ENCODE peak calls at places on chromosomes 12 and 14, in nine cellular contexts. One of them, this sample, is unnamed.

GRCh38 chr14:99809376-99809775 is 16.2 kb downstream of the EML1 start:
- DNase-seq in heart left ventricle: peak
- DNase-seq in lung: peak
- DNase-seq in cardiac muscle cell: peak
- DNase-seq in right lobe of liver: no peak
- DNase-seq in DND-41: no peak
- DNase-seq in tibial nerve: peak
- DNase-seq in breast epithelium: no peak
- DNase-seq in body of pancreas: peak
- DNase-seq in this sample: no peak

GRCh38 chr14:102779574-102780315 is 2.5 kb downstream of the TRAF3 start:
- DNase-seq in breast epithelium: no peak
- DNase-seq in DND-41: no peak
- DNase-seq in lung: no peak
- DNase-seq in body of pancreas: no peak
- DNase-seq in right lobe of liver: no peak
- DNase-seq in tibial nerve: no peak
- DNase-seq in cardiac muscle cell: peak
- DNase-seq in heart left ventricle: no peak
- DNase-seq in this sample: no peak

GRCh38 chr12:97276198-97276580 is 186.4 kb upstream of the RMST start:
- DNase-seq in cardiac muscle cell: no peak
- DNase-seq in right lobe of liver: no peak
- DNase-seq in lung: no peak
- DNase-seq in heart left ventricle: no peak
- DNase-seq in body of pancreas: no peak
- DNase-seq in DND-41: no peak
- DNase-seq in tibial nerve: no peak
- DNase-seq in breast epithelium: no peak
- DNase-seq in this sample: no peak

GRCh38 chr12:85835810-85836715 is at the start of gene RASSF9:
- DNase-seq in lung: peak
- DNase-seq in heart left ventricle: peak
- DNase-seq in tibial nerve: peak
- DNase-seq in cardiac muscle cell: peak
- DNase-seq in body of pancreas: peak
- DNase-seq in breast epithelium: peak
- DNase-seq in DND-41: no peak
- DNase-seq in right lobe of liver: peak
- DNase-seq in this sample: no peak

GRCh38 chr14:75771614-75772013 is 110.6 kb downstream of the TTLL5 start:
- DNase-seq in tibial nerve: no peak
- DNase-seq in cardiac muscle cell: no peak
- DNase-seq in breast epithelium: no peak
- DNase-seq in DND-41: no peak
- DNase-seq in right lobe of liver: no peak
- DNase-seq in heart left ventricle: no peak
- DNase-seq in body of pancreas: no peak
- DNase-seq in lung: no peak
- DNase-seq in this sample: no peak

GRCh38 chr12:62466018-62466595 is 519 bp upstream of the MON2 start:
- DNase-seq in breast epithelium: no peak
- DNase-seq in DND-41: peak
- DNase-seq in lung: peak
- DNase-seq in cardiac muscle cell: peak
- DNase-seq in body of pancreas: peak
- DNase-seq in heart left ventricle: peak
- DNase-seq in tibial nerve: no peak
- DNase-seq in right lobe of liver: peak
- DNase-seq in this sample: no peak

GRCh38 chr12:67826946-67827719 is 162.1 kb upstream of the IFNG-AS1 start:
- DNase-seq in cardiac muscle cell: peak
- DNase-seq in right lobe of liver: no peak
- DNase-seq in tibial nerve: no peak
- DNase-seq in lung: no peak
- DNase-seq in body of pancreas: no peak
- DNase-seq in heart left ventricle: no peak
- DNase-seq in DND-41: no peak
- DNase-seq in breast epithelium: no peak
- DNase-seq in this sample: no peak

GRCh38 chr12:2291182-2291832 is 238.5 kb downstream of the CACNA1C start:
- DNase-seq in DND-41: peak
- DNase-seq in lung: no peak
- DNase-seq in heart left ventricle: no peak
- DNase-seq in right lobe of liver: no peak
- DNase-seq in tibial nerve: no peak
- DNase-seq in cardiac muscle cell: peak
- DNase-seq in body of pancreas: peak
- DNase-seq in breast epithelium: no peak
- DNase-seq in this sample: peak

GRCh38 chr12:96522690-96523089 is 33.3 kb downstream of the CFAP54 start:
- DNase-seq in body of pancreas: no peak
- DNase-seq in DND-41: no peak
- DNase-seq in breast epithelium: no peak
- DNase-seq in tibial nerve: no peak
- DNase-seq in cardiac muscle cell: no peak
- DNase-seq in lung: no peak
- DNase-seq in right lobe of liver: no peak
- DNase-seq in heart left ventricle: no peak
- DNase-seq in this sample: no peak

GRCh38 chr14:34911209-34912150 is 36.3 kb upstream of the BAZ1A start:
- DNase-seq in heart left ventricle: no peak
- DNase-seq in body of pancreas: no peak
- DNase-seq in breast epithelium: no peak
- DNase-seq in lung: no peak
- DNase-seq in DND-41: no peak
- DNase-seq in cardiac muscle cell: peak
- DNase-seq in right lobe of liver: no peak
- DNase-seq in tibial nerve: no peak
- DNase-seq in this sample: no peak

GRCh38 chr12:75322464-75322863 is 7.7 kb downstream of the CAPS2 start:
- DNase-seq in breast epithelium: no peak
- DNase-seq in lung: no peak
- DNase-seq in heart left ventricle: no peak
- DNase-seq in tibial nerve: no peak
- DNase-seq in DND-41: no peak
- DNase-seq in body of pancreas: no peak
- DNase-seq in right lobe of liver: no peak
- DNase-seq in cardiac muscle cell: peak
- DNase-seq in this sample: no peak

GRCh38 chr12:16389594-16389993 is 42.1 kb downstream of the MGST1 start:
- DNase-seq in cardiac muscle cell: peak
- DNase-seq in tibial nerve: no peak
- DNase-seq in lung: no peak
- DNase-seq in right lobe of liver: no peak
- DNase-seq in heart left ventricle: no peak
- DNase-seq in breast epithelium: no peak
- DNase-seq in body of pancreas: no peak
- DNase-seq in DND-41: no peak
- DNase-seq in this sample: no peak

GRCh38 chr14:49581961-49582210 is 4.3 kb downstream of the RPS29 start:
- DNase-seq in lung: no peak
- DNase-seq in tibial nerve: no peak
- DNase-seq in right lobe of liver: no peak
- DNase-seq in body of pancreas: no peak
- DNase-seq in breast epithelium: no peak
- DNase-seq in cardiac muscle cell: no peak
- DNase-seq in DND-41: no peak
- DNase-seq in heart left ventricle: no peak
- DNase-seq in this sample: no peak

GRCh38 chr12:1607940-1608782 is 13.8 kb upstream of the FBXL14 start:
- DNase-seq in DND-41: no peak
- DNase-seq in right lobe of liver: no peak
- DNase-seq in lung: no peak
- DNase-seq in breast epithelium: no peak
- DNase-seq in cardiac muscle cell: peak
- DNase-seq in heart left ventricle: no peak
- DNase-seq in body of pancreas: no peak
- DNase-seq in tibial nerve: no peak
- DNase-seq in this sample: no peak

GRCh38 chr14:96470331-96470730 is 31.9 kb upstream of the PAPOLA start:
- DNase-seq in cardiac muscle cell: no peak
- DNase-seq in heart left ventricle: no peak
- DNase-seq in right lobe of liver: peak
- DNase-seq in DND-41: no peak
- DNase-seq in tibial nerve: no peak
- DNase-seq in body of pancreas: no peak
- DNase-seq in lung: no peak
- DNase-seq in breast epithelium: no peak
- DNase-seq in this sample: no peak

GRCh38 chr14:76501156-76501555 is 125.2 kb downstream of the ESRRB start:
- DNase-seq in lung: no peak
- DNase-seq in right lobe of liver: no peak
- DNase-seq in DND-41: no peak
- DNase-seq in cardiac muscle cell: no peak
- DNase-seq in breast epithelium: no peak
- DNase-seq in tibial nerve: no peak
- DNase-seq in body of pancreas: no peak
- DNase-seq in heart left ventricle: no peak
- DNase-seq in this sample: no peak

GRCh38 chr12:26126340-26127284 is 1.8 kb upstream of the BHLHE41 start:
- DNase-seq in body of pancreas: peak
- DNase-seq in DND-41: peak
- DNase-seq in breast epithelium: peak
- DNase-seq in cardiac muscle cell: peak
- DNase-seq in lung: peak
- DNase-seq in heart left ventricle: peak
- DNase-seq in tibial nerve: peak
- DNase-seq in right lobe of liver: peak
- DNase-seq in this sample: peak

GRCh38 chr12:132356686-132357622 is 27.6 kb upstream of the GALNT9 start:
- DNase-seq in breast epithelium: no peak
- DNase-seq in DND-41: no peak
- DNase-seq in right lobe of liver: no peak
- DNase-seq in lung: no peak
- DNase-seq in tibial nerve: no peak
- DNase-seq in body of pancreas: peak
- DNase-seq in cardiac muscle cell: peak
- DNase-seq in heart left ventricle: no peak
- DNase-seq in this sample: no peak

GRCh38 chr12:19894049-19894448 is 454.8 kb downstream of the AEBP2 start:
- DNase-seq in breast epithelium: no peak
- DNase-seq in body of pancreas: no peak
- DNase-seq in cardiac muscle cell: peak
- DNase-seq in right lobe of liver: no peak
- DNase-seq in tibial nerve: no peak
- DNase-seq in DND-41: no peak
- DNase-seq in heart left ventricle: no peak
- DNase-seq in lung: no peak
- DNase-seq in this sample: no peak

GRCh38 chr14:90175631-90176030 is 80.7 kb upstream of the PSMC1 start:
- DNase-seq in breast epithelium: no peak
- DNase-seq in lung: no peak
- DNase-seq in tibial nerve: no peak
- DNase-seq in heart left ventricle: no peak
- DNase-seq in cardiac muscle cell: no peak
- DNase-seq in right lobe of liver: no peak
- DNase-seq in DND-41: no peak
- DNase-seq in body of pancreas: peak
- DNase-seq in this sample: no peak
- H3K27ac ChIP-seq in breast epithelium: no peak
- H3K27ac ChIP-seq in lung: no peak
- H3K27ac ChIP-seq in tibial nerve: no peak
- H3K27ac ChIP-seq in heart left ventricle: no peak
- H3K27ac ChIP-seq in cardiac muscle cell: no peak
- H3K27ac ChIP-seq in right lobe of liver: no peak
- H3K27ac ChIP-seq in DND-41: no peak
- H3K27ac ChIP-seq in body of pancreas: no peak
- H3K27ac ChIP-seq in this sample: no peak

GRCh38 chr12:113700943-113701342 is 229.3 kb upstream of the LHX5 start:
- DNase-seq in right lobe of liver: no peak
- DNase-seq in DND-41: no peak
- DNase-seq in body of pancreas: no peak
- DNase-seq in breast epithelium: no peak
- DNase-seq in heart left ventricle: no peak
- DNase-seq in cardiac muscle cell: peak
- DNase-seq in tibial nerve: no peak
- DNase-seq in lung: no peak
- DNase-seq in this sample: no peak

GRCh38 chr12:113693693-113694092 is 222.0 kb upstream of the LHX5 start:
- DNase-seq in cardiac muscle cell: no peak
- DNase-seq in tibial nerve: no peak
- DNase-seq in heart left ventricle: no peak
- DNase-seq in DND-41: no peak
- DNase-seq in lung: no peak
- DNase-seq in right lobe of liver: no peak
- DNase-seq in breast epithelium: no peak
- DNase-seq in body of pancreas: no peak
- DNase-seq in this sample: no peak

GRCh38 chr12:113697104-113697503 is 225.4 kb upstream of the LHX5 start:
- DNase-seq in body of pancreas: no peak
- DNase-seq in tibial nerve: no peak
- DNase-seq in lung: no peak
- DNase-seq in right lobe of liver: no peak
- DNase-seq in breast epithelium: no peak
- DNase-seq in heart left ventricle: no peak
- DNase-seq in DND-41: no peak
- DNase-seq in cardiac muscle cell: no peak
- DNase-seq in this sample: no peak

GRCh38 chr12:113698505-113698858 is 226.8 kb upstream of the LHX5 start:
- DNase-seq in tibial nerve: no peak
- DNase-seq in body of pancreas: no peak
- DNase-seq in right lobe of liver: no peak
- DNase-seq in breast epithelium: no peak
- DNase-seq in DND-41: no peak
- DNase-seq in heart left ventricle: no peak
- DNase-seq in lung: no peak
- DNase-seq in cardiac muscle cell: no peak
- DNase-seq in this sample: no peak

GRCh38 chr12:113697646-113698504 is 226.2 kb upstream of the LHX5 start:
- DNase-seq in body of pancreas: no peak
- DNase-seq in right lobe of liver: no peak
- DNase-seq in tibial nerve: no peak
- DNase-seq in DND-41: no peak
- DNase-seq in heart left ventricle: no peak
- DNase-seq in lung: no peak
- DNase-seq in cardiac muscle cell: no peak
- DNase-seq in breast epithelium: no peak
- DNase-seq in this sample: no peak
- TF ChIP-seq CTCF in body of pancreas: no peak
- TF ChIP-seq CTCF in right lobe of liver: no peak
- TF ChIP-seq CTCF in tibial nerve: no peak
- TF ChIP-seq CTCF in DND-41: no peak
- TF ChIP-seq CTCF in heart left ventricle: no peak
- TF ChIP-seq CTCF in lung: no peak
- TF ChIP-seq CTCF in cardiac muscle cell: no peak
- TF ChIP-seq CTCF in breast epithelium: no peak
- TF ChIP-seq CTCF in this sample: no peak

GRCh38 chr12:120684523-120684932 is 2.4 kb upstream of the MLEC start:
- DNase-seq in DND-41: no peak
- DNase-seq in lung: no peak
- DNase-seq in body of pancreas: peak
- DNase-seq in cardiac muscle cell: peak
- DNase-seq in heart left ventricle: no peak
- DNase-seq in right lobe of liver: no peak
- DNase-seq in breast epithelium: no peak
- DNase-seq in tibial nerve: no peak
- DNase-seq in this sample: no peak
- H3K27ac ChIP-seq in DND-41: no peak
- H3K27ac ChIP-seq in lung: no peak
- H3K27ac ChIP-seq in body of pancreas: no peak
- H3K27ac ChIP-seq in cardiac muscle cell: no peak
- H3K27ac ChIP-seq in heart left ventricle: no peak
- H3K27ac ChIP-seq in right lobe of liver: no peak
- H3K27ac ChIP-seq in breast epithelium: no peak
- H3K27ac ChIP-seq in tibial nerve: peak
- H3K27ac ChIP-seq in this sample: no peak

GRCh38 chr12:93957870-93958269 is 190.5 kb upstream of the PLXNC1 start:
- DNase-seq in breast epithelium: no peak
- DNase-seq in heart left ventricle: no peak
- DNase-seq in body of pancreas: no peak
- DNase-seq in DND-41: no peak
- DNase-seq in tibial nerve: no peak
- DNase-seq in right lobe of liver: no peak
- DNase-seq in cardiac muscle cell: no peak
- DNase-seq in lung: no peak
- DNase-seq in this sample: no peak
- TF ChIP-seq CTCF in breast epithelium: no peak
- TF ChIP-seq CTCF in heart left ventricle: no peak
- TF ChIP-seq CTCF in body of pancreas: no peak
- TF ChIP-seq CTCF in DND-41: no peak
- TF ChIP-seq CTCF in tibial nerve: no peak
- TF ChIP-seq CTCF in right lobe of liver: no peak
- TF ChIP-seq CTCF in cardiac muscle cell: no peak
- TF ChIP-seq CTCF in lung: no peak
- TF ChIP-seq CTCF in this sample: no peak